ENCODE peak calls at places on chromosomes 11 and 22, in five cellular contexts. One of them, this sample, is unnamed.

GRCh38 chr11:61589961-61590360 is 9.1 kb upstream of the SYT7 start:
- DNase-seq in GM23338: no peak
- DNase-seq in BE2C: no peak
- DNase-seq in tibial artery: no peak
- DNase-seq in AG10803: no peak
- DNase-seq in this sample: no peak

GRCh38 chr11:123694551-123694950 is 40.1 kb upstream of the SCN3B start:
- DNase-seq in tibial artery: no peak
- DNase-seq in BE2C: no peak
- DNase-seq in GM23338: no peak
- DNase-seq in AG10803: peak; percentile 57
- DNase-seq in this sample: no peak

GRCh38 chr22:47295226-47295901 is 532.9 kb downstream of the TBC1D22A start:
- DNase-seq in AG10803: no peak
- DNase-seq in GM23338: no peak
- DNase-seq in tibial artery: peak; percentile 15
- DNase-seq in BE2C: no peak
- DNase-seq in this sample: no peak

GRCh38 chr11:7590529-7590928 is 76.7 kb downstream of the PPFIBP2 start:
- DNase-seq in AG10803: no peak
- DNase-seq in GM23338: no peak
- DNase-seq in tibial artery: no peak
- DNase-seq in BE2C: no peak
- DNase-seq in this sample: no peak

GRCh38 chr22:42323971-42324370 is 53.5 kb upstream of the TCF20 start:
- DNase-seq in AG10803: no peak
- DNase-seq in GM23338: no peak
- DNase-seq in BE2C: no peak
- DNase-seq in tibial artery: no peak
- DNase-seq in this sample: no peak

GRCh38 chr11:130212431-130212961 is 52.9 kb downstream of the ST14 start:
- DNase-seq in tibial artery: no peak
- DNase-seq in GM23338: no peak
- DNase-seq in AG10803: no peak
- DNase-seq in BE2C: no peak
- DNase-seq in this sample: no peak

GRCh38 chr11:112748713-112749481 is 212.3 kb upstream of the NCAM1 start:
- DNase-seq in tibial artery: no peak
- DNase-seq in BE2C: peak; percentile 52
- DNase-seq in GM23338: no peak
- DNase-seq in AG10803: no peak
- DNase-seq in this sample: no peak

GRCh38 chr11:28697920-28698827 is 590.0 kb downstream of the METTL15 start:
- DNase-seq in GM23338: peak; percentile 89
- DNase-seq in BE2C: peak; percentile 45
- DNase-seq in AG10803: peak; percentile 46
- DNase-seq in tibial artery: peak; percentile 41
- DNase-seq in this sample: no peak

GRCh38 chr22:32378703-32379272 is 21.1 kb downstream of the RFPL3 start:
- DNase-seq in AG10803: peak; percentile 3
- DNase-seq in tibial artery: no peak
- DNase-seq in GM23338: peak; percentile 93
- DNase-seq in BE2C: peak; percentile 67
- DNase-seq in this sample: no peak

GRCh38 chr11:92070026-92070889 is 154.4 kb upstream of the FAT3 start:
- DNase-seq in GM23338: peak; percentile 65
- DNase-seq in tibial artery: no peak
- DNase-seq in AG10803: peak; percentile 5
- DNase-seq in BE2C: no peak
- DNase-seq in this sample: no peak

GRCh38 chr11:118434553-118435232 is 1.6 kb upstream of the KMT2A start:
- DNase-seq in AG10803: no peak
- DNase-seq in tibial artery: peak; percentile 35
- DNase-seq in BE2C: peak; percentile 64
- DNase-seq in GM23338: peak; percentile 73
- DNase-seq in this sample: no peak

GRCh38 chr22:45418770-45419138 is 5.3 kb downstream of the RIBC2 start:
- DNase-seq in BE2C: no peak
- DNase-seq in tibial artery: no peak
- DNase-seq in GM23338: no peak
- DNase-seq in AG10803: no peak
- DNase-seq in this sample: no peak

GRCh38 chr22:45418056-45418769 is 4.7 kb downstream of the RIBC2 start:
- DNase-seq in BE2C: no peak
- DNase-seq in GM23338: no peak
- DNase-seq in AG10803: no peak
- DNase-seq in tibial artery: no peak
- DNase-seq in this sample: no peak

GRCh38 chr22:45407793-45408192 is 5.6 kb downstream of the SMC1B start:
- DNase-seq in BE2C: no peak
- DNase-seq in GM23338: no peak
- DNase-seq in AG10803: no peak
- DNase-seq in tibial artery: no peak
- DNase-seq in this sample: no peak

GRCh38 chr22:45413013-45413367 is 409 bp downstream of the SMC1B start:
- DNase-seq in AG10803: no peak
- DNase-seq in BE2C: no peak
- DNase-seq in GM23338: no peak
- DNase-seq in tibial artery: no peak
- DNase-seq in this sample: no peak

GRCh38 chr22:45413368-45414211 is at the start of the genes RIBC2 and SMC1B:
- DNase-seq in tibial artery: peak; percentile 49
- DNase-seq in BE2C: peak; percentile 90
- DNase-seq in GM23338: peak; percentile 98
- DNase-seq in AG10803: peak; percentile 68
- DNase-seq in this sample: peak; percentile 70
- TF ChIP-seq CTCF in tibial artery: no peak
- TF ChIP-seq CTCF in BE2C: no peak
- TF ChIP-seq CTCF in GM23338: no peak
- TF ChIP-seq CTCF in AG10803: peak; percentile 1
- TF ChIP-seq CTCF in this sample: no peak

DNA sequence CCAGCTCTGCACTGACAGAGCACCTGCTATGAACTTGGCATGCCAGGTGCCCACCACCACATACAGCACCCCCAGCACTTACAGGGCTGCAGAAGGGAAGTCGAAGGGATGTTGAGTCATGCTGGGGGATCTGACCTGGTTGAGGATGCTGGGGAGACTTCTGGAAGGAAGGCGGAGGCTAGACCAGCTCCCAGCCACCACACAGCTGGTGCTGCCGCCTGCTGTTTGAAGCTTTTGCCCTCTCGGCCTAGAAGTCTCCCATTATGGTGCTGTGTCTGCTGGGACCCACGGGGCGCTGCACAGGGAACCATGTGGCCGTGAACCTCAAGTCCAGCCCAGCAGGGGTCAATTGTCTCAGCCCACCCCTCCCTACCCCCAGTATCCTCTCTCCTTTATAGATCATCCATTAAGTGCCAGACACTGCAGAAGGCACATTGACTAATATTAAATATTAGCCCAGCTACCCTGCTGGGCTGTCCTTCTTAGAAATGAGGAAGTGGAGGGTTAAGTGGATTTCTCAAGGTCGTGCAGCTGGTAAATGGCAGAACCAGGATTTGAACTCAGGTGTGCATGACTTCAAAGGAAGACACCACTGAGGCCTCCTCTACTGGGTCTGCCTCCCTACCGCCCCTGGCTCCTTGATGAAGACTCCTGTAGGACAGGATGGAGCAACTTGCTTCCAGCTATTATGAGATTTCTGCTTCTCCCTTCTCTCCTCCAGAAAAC is 49.7 kb downstream of the CYTH4 start:
- DNase-seq in tibial artery: no peak
- DNase-seq in GM23338: no peak
- DNase-seq in AG10803: no peak
- DNase-seq in BE2C: no peak
- DNase-seq in this sample: no peak
- TF ChIP-seq CTCF in tibial artery: no peak
- TF ChIP-seq CTCF in GM23338: peak; percentile 44
- TF ChIP-seq CTCF in AG10803: no peak
- TF ChIP-seq CTCF in BE2C: no peak
- TF ChIP-seq CTCF in this sample: no peak

DNA sequence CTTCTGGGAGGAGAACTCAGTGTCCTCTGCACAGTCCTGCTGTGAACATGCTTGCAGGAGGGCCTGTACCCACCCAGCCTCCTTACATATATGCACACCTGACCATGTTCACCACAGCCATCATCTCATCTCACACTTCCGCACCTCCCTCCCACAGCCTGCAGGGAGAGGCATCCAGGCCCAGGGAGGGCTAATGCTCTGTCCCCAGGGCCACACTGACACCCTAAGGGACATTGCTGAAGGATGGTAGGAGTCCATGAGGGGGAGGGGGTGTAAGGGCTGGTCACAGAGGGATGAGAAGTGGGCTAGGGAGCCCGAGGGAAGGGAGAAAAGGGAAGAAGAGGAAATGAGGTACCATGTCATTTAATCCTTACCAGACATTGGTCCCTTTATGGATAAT is 4.4 kb upstream of the KCNC1 start:
- DNase-seq in AG10803: no peak
- DNase-seq in BE2C: no peak
- DNase-seq in tibial artery: no peak
- DNase-seq in GM23338: no peak
- DNase-seq in this sample: no peak
- TF ChIP-seq CTCF in AG10803: no peak
- TF ChIP-seq CTCF in BE2C: no peak
- TF ChIP-seq CTCF in tibial artery: no peak
- TF ChIP-seq CTCF in GM23338: no peak
- TF ChIP-seq CTCF in this sample: no peak

GRCh38 chr11:22193348-22194051 is 615 bp downstream of the ANO5 start:
- DNase-seq in BE2C: peak; percentile 36
- DNase-seq in tibial artery: peak; percentile 19
- DNase-seq in AG10803: no peak
- DNase-seq in GM23338: peak; percentile 77
- DNase-seq in this sample: no peak
- TF ChIP-seq CTCF in BE2C: no peak
- TF ChIP-seq CTCF in tibial artery: no peak
- TF ChIP-seq CTCF in AG10803: no peak
- TF ChIP-seq CTCF in GM23338: no peak
- TF ChIP-seq CTCF in this sample: no peak